ENCODE peak calls at places on chromosomes 13 and 19, in five cellular contexts. V, P, W, Z and K are unnamed samples.
A peak's percentile ranks its signal among the peaks of the same experiment; 100 is the strongest.

GRCh38 chr19:33130433-33130832 is 1.5 kb upstream of the WDR88 start:
- DNase-seq in V (no peak), P (no peak), W (no peak), Z (no peak), K (no peak)

GRCh38 chr19:49133621-49134454 is 14.5 kb downstream of the PPFIA3 start:
- DNase-seq in V (peak; percentile 72), P (peak; percentile 68), W (no peak), Z (no peak), K (peak; percentile 64)

GRCh38 chr13:100314132-100314910 is 225.4 kb downstream of the PCCA start:
- DNase-seq in V (no peak), P (no peak), W (no peak), Z (no peak), K (no peak)

GRCh38 chr19:1259873-1260748 is 9.0 kb upstream of the CIRBP start:
- DNase-seq in V (peak; percentile 77), P (no peak), W (no peak), Z (peak; percentile 69), K (no peak)

GRCh38 chr13:99332456-99332855 is 25.3 kb upstream of the GPR183 start:
- DNase-seq in V (no peak), P (no peak), W (no peak), Z (no peak), K (no peak)

GRCh38 chr13:25276748-25277147 is 10.5 kb downstream of the MTMR6 start:
- DNase-seq in V (no peak), P (no peak), W (no peak), Z (no peak), K (no peak)

GRCh38 chr19:343941-344624 is 513 bp downstream of the MIER2 start:
- DNase-seq in V (no peak), P (peak; percentile 19), W (peak; percentile 58), Z (no peak), K (peak; percentile 27)

GRCh38 chr19:23983406-23983805 is 68.7 kb downstream of the ZNF726 start:
- DNase-seq in V (no peak), P (no peak), W (no peak), Z (no peak), K (no peak)

GRCh38 chr13:107586216-107586615 is 629.1 kb downstream of the LIG4 start:
- DNase-seq in V (no peak), P (no peak), W (no peak), Z (no peak), K (no peak)

GRCh38 chr19:30696514-30696913 is 324.3 kb downstream of the ZNF536 start:
- DNase-seq in V (peak; percentile 78), P (peak; percentile 32), W (no peak), Z (no peak), K (no peak)

GRCh38 chr19:13692096-13692495 is 72.2 kb upstream of the MRI1 start:
- DNase-seq in V (no peak), P (peak; percentile 29), W (no peak), Z (no peak), K (no peak)

GRCh38 chr13:72430923-72431322 is 296.5 kb downstream of the MZT1 start:
- DNase-seq in V (no peak), P (no peak), W (no peak), Z (no peak), K (no peak)

GRCh38 chr13:71672527-71672926 is 194.5 kb downstream of the DACH1 start:
- DNase-seq in V (no peak), P (peak; percentile 23), W (no peak), Z (no peak), K (no peak)

GRCh38 chr19:46603752-46604241 is 2.7 kb downstream of the CALM3 start:
- DNase-seq in V (no peak), P (no peak), W (no peak), Z (no peak), K (no peak)

GRCh38 chr19:39152066-39152465 is 26.5 kb downstream of the PAK4 start:
- DNase-seq in V (no peak), P (no peak), W (no peak), Z (no peak), K (no peak)

GRCh38 chr19:6354098-6354674 is 7.1 kb upstream of the CLPP start:
- DNase-seq in V (no peak), P (peak; percentile 33), W (no peak), Z (no peak), K (no peak)

GRCh38 chr19:49520705-49521319 is 7.0 kb upstream of the RCN3 start:
- DNase-seq in V (no peak), P (no peak), W (peak; percentile 63), Z (no peak), K (no peak)

GRCh38 chr19:55383789-55384575 is at the start of gene TMEM238:
- DNase-seq in V (peak; percentile 82), P (peak; percentile 75), W (peak; percentile 80), Z (no peak), K (peak; percentile 55)

GRCh38 chr13:67977081-67977480 is 746.9 kb upstream of the PCDH9 start:
- DNase-seq in V (no peak), P (no peak), W (no peak), Z (no peak), K (no peak)

GRCh38 chr13:112069727-112070300 is 2.9 kb downstream of the SOX1 start:
- DNase-seq in V (no peak), P (no peak), W (no peak), Z (no peak), K (no peak)

GRCh38 chr13:74644239-74644638 is 510.0 kb upstream of the KLF12 start:
- DNase-seq in V (no peak), P (peak; percentile 52), W (no peak), Z (no peak), K (no peak)

GRCh38 chr19:7926727-7927604 is 1.0 kb upstream of the CTXN1 start:
- DNase-seq in V (no peak), P (no peak), W (peak; percentile 57), Z (no peak), K (peak; percentile 50)

GRCh38 chr13:85503797-85504196 is 295.4 kb downstream of the SLITRK6 start:
- DNase-seq in V (peak; percentile 12), P (peak; percentile 71), W (no peak), Z (no peak), K (no peak)

GRCh38 chr19:3808420-3809143 is 22.4 kb upstream of the MATK start:
- DNase-seq in V (no peak), P (no peak), W (no peak), Z (no peak), K (no peak)
- TF ChIP-seq CTCF in V (no peak), P (no peak), W (no peak), Z (no peak), K (no peak)

GRCh38 chr19:45444318-45445041 is 20.8 kb upstream of the ERCC1 start:
- DNase-seq in V (peak; percentile 92), P (peak; percentile 94), W (peak; percentile 97), Z (peak; percentile 95), K (peak; percentile 97)
- TF ChIP-seq CTCF in V (peak; percentile 11), P (no peak), W (no peak), Z (no peak), K (no peak)

GRCh38 chr19:12200020-12200419 is 37.1 kb downstream of the ZNF136 start:
- DNase-seq in V (no peak), P (no peak), W (no peak), Z (no peak), K (no peak)

GRCh38 chr19:12208221-12208620 is 45.3 kb downstream of the ZNF136 start:
- DNase-seq in V (no peak), P (no peak), W (no peak), Z (no peak), K (no peak)

GRCh38 chr19:12198136-12198535 is 35.2 kb downstream of the ZNF136 start:
- DNase-seq in V (no peak), P (no peak), W (no peak), Z (no peak), K (no peak)

GRCh38 chr19:12205296-12205695 is 42.4 kb downstream of the ZNF136 start:
- DNase-seq in V (no peak), P (no peak), W (no peak), Z (no peak), K (no peak)

GRCh38 chr19:12202250-12202649 is 39.4 kb downstream of the ZNF136 start:
- DNase-seq in V (no peak), P (peak; percentile 10), W (no peak), Z (peak; percentile 46), K (no peak)
- TF ChIP-seq CTCF in V (no peak), P (peak; percentile 20), W (no peak), Z (peak; percentile 30), K (no peak)

GRCh38 chr13:98216135-98216565 is 39.1 kb upstream of the RNF113B start:
- DNase-seq in V (peak; percentile 10), P (peak; percentile 24), W (peak; percentile 63), Z (no peak), K (peak; percentile 32)

GRCh38 chr13:98215508-98215907 is 38.4 kb upstream of the RNF113B start:
- DNase-seq in V (no peak), P (no peak), W (no peak), Z (no peak), K (no peak)

GRCh38 chr13:98216711-98217110 is 39.6 kb upstream of the RNF113B start:
- DNase-seq in V (no peak), P (no peak), W (no peak), Z (no peak), K (no peak)

GRCh38 chr13:98214008-98214643 is 37.1 kb upstream of the RNF113B start:
- DNase-seq in V (no peak), P (peak; percentile 56), W (peak; percentile 50), Z (no peak), K (peak; percentile 56)

GRCh38 chr13:98214707-98215106 is 37.6 kb upstream of the RNF113B start:
- DNase-seq in V (no peak), P (no peak), W (no peak), Z (no peak), K (no peak)
- TF ChIP-seq CTCF in V (no peak), P (no peak), W (no peak), Z (no peak), K (no peak)

GRCh38 chr19:57888107-57888493 is 737 bp downstream of the ZNF814 start:
- DNase-seq in V (no peak), P (no peak), W (no peak), Z (no peak), K (no peak)

GRCh38 chr19:57886046-57886445 is 2.8 kb downstream of the ZNF814 start:
- DNase-seq in V (no peak), P (no peak), W (no peak), Z (no peak), K (no peak)

GRCh38 chr19:57888494-57889231 is at the start of gene ZNF814:
- DNase-seq in V (peak; percentile 85), P (peak; percentile 91), W (peak; percentile 88), Z (peak; percentile 88), K (peak; percentile 61)

DNA sequence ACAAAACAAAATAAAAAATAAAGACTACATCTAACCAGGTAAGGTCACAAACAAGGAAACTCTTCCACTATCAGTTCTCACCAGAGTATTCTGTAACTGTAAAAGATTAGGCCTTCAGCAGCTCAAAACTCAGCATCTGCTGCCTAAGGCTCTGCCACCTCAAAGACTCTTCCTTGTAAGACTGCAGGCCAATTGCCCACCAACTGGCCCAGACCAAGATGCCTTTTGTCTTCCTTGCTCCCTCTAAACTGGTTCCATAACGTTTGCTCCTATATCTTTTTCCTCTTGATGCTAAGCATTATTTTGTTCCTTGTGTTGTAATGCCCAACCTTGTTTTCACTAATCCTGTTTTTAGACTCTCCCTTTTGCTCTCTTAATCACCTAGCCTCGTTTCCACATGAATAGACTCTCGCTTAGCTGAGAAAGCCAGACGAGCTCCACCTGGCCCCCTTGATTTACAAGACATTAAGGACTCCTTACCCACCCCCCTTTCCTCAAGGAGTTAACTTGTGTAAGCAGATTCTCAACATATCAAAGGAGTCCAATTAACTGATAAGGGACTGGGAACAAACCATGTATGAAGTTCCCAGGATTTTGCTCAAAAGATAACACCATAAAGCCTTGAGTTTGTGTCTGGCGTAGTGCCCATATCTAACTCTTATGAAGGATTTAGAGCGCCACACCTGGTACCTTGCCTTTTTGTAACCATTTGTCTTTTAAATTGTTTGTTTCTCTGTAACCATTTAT is 1.5 kb downstream of the ZNF814 start:
- DNase-seq in V (no peak), P (peak; percentile 53), W (no peak), Z (no peak), K (no peak)
- TF ChIP-seq CTCF in V (no peak), P (no peak), W (no peak), Z (no peak), K (no peak)

GRCh38 chr19:19493841-19494546 is 21.4 kb downstream of the TSSK6 start:
- DNase-seq in V (no peak), P (no peak), W (no peak), Z (no peak), K (no peak)
- TF ChIP-seq CTCF in V (no peak), P (no peak), W (no peak), Z (no peak), K (no peak)